ENCODE peak calls at places on chromosomes 5 and 9, in eight cellular contexts. One of them, this sample, is unnamed.

GRCh38 chr5:141811287-141812155 is 66.7 kb downstream of the PCDH1 start:
- DNase-seq in cerebellar cortex: peak
- DNase-seq in stimulated activated CD8-positive, alpha-beta memory T cell treated with anti-CD3 and anti-CD28 coated beads, Interleukin-15, amount 100 ng/mL, for 4 hours: no peak
- DNase-seq in cardiac muscle cell: no peak
- DNase-seq in HFFc6: no peak
- DNase-seq in activated naive CD8-positive, alpha-beta T cell treated with anti-CD3 and anti-CD28 coated beads, Interleukin-2, amount 50 U/mL, for 24 hours: peak
- DNase-seq in anterior cingulate cortex: peak
- DNase-seq in WERI-Rb-1: peak
- DNase-seq in this sample: peak

GRCh38 chr5:159817262-159818029 is 98.8 kb upstream of the ADRA1B start:
- DNase-seq in cerebellar cortex: no peak
- DNase-seq in stimulated activated CD8-positive, alpha-beta memory T cell treated with anti-CD3 and anti-CD28 coated beads, Interleukin-15, amount 100 ng/mL, for 4 hours: no peak
- DNase-seq in cardiac muscle cell: no peak
- DNase-seq in HFFc6: peak
- DNase-seq in activated naive CD8-positive, alpha-beta T cell treated with anti-CD3 and anti-CD28 coated beads, Interleukin-2, amount 50 U/mL, for 24 hours: no peak
- DNase-seq in anterior cingulate cortex: no peak
- DNase-seq in WERI-Rb-1: no peak
- DNase-seq in this sample: no peak

GRCh38 chr9:133809335-133809734 is 71.2 kb upstream of the SARDH start:
- DNase-seq in cerebellar cortex: no peak
- DNase-seq in stimulated activated CD8-positive, alpha-beta memory T cell treated with anti-CD3 and anti-CD28 coated beads, Interleukin-15, amount 100 ng/mL, for 4 hours: no peak
- DNase-seq in cardiac muscle cell: no peak
- DNase-seq in HFFc6: no peak
- DNase-seq in activated naive CD8-positive, alpha-beta T cell treated with anti-CD3 and anti-CD28 coated beads, Interleukin-2, amount 50 U/mL, for 24 hours: no peak
- DNase-seq in anterior cingulate cortex: no peak
- DNase-seq in WERI-Rb-1: no peak
- DNase-seq in this sample: no peak

GRCh38 chr9:71352837-71353236 is 231.4 kb upstream of the TRPM3 start:
- DNase-seq in cerebellar cortex: peak
- DNase-seq in stimulated activated CD8-positive, alpha-beta memory T cell treated with anti-CD3 and anti-CD28 coated beads, Interleukin-15, amount 100 ng/mL, for 4 hours: no peak
- DNase-seq in cardiac muscle cell: no peak
- DNase-seq in HFFc6: no peak
- DNase-seq in activated naive CD8-positive, alpha-beta T cell treated with anti-CD3 and anti-CD28 coated beads, Interleukin-2, amount 50 U/mL, for 24 hours: no peak
- DNase-seq in anterior cingulate cortex: no peak
- DNase-seq in WERI-Rb-1: no peak
- DNase-seq in this sample: no peak

GRCh38 chr5:112787261-112787660 is 49.6 kb downstream of the APC start:
- DNase-seq in cerebellar cortex: no peak
- DNase-seq in stimulated activated CD8-positive, alpha-beta memory T cell treated with anti-CD3 and anti-CD28 coated beads, Interleukin-15, amount 100 ng/mL, for 4 hours: no peak
- DNase-seq in cardiac muscle cell: no peak
- DNase-seq in HFFc6: peak
- DNase-seq in activated naive CD8-positive, alpha-beta T cell treated with anti-CD3 and anti-CD28 coated beads, Interleukin-2, amount 50 U/mL, for 24 hours: no peak
- DNase-seq in anterior cingulate cortex: no peak
- DNase-seq in WERI-Rb-1: no peak
- DNase-seq in this sample: no peak

GRCh38 chr5:64451551-64451950 is 54.3 kb upstream of the RGS7BP start:
- DNase-seq in cerebellar cortex: no peak
- DNase-seq in stimulated activated CD8-positive, alpha-beta memory T cell treated with anti-CD3 and anti-CD28 coated beads, Interleukin-15, amount 100 ng/mL, for 4 hours: no peak
- DNase-seq in cardiac muscle cell: no peak
- DNase-seq in HFFc6: no peak
- DNase-seq in activated naive CD8-positive, alpha-beta T cell treated with anti-CD3 and anti-CD28 coated beads, Interleukin-2, amount 50 U/mL, for 24 hours: no peak
- DNase-seq in anterior cingulate cortex: no peak
- DNase-seq in WERI-Rb-1: no peak
- DNase-seq in this sample: no peak

GRCh38 chr9:16126042-16126441 is 573.2 kb downstream of the CCDC171 start:
- DNase-seq in cerebellar cortex: no peak
- DNase-seq in stimulated activated CD8-positive, alpha-beta memory T cell treated with anti-CD3 and anti-CD28 coated beads, Interleukin-15, amount 100 ng/mL, for 4 hours: no peak
- DNase-seq in cardiac muscle cell: no peak
- DNase-seq in HFFc6: peak
- DNase-seq in activated naive CD8-positive, alpha-beta T cell treated with anti-CD3 and anti-CD28 coated beads, Interleukin-2, amount 50 U/mL, for 24 hours: no peak
- DNase-seq in anterior cingulate cortex: no peak
- DNase-seq in WERI-Rb-1: no peak
- DNase-seq in this sample: no peak

GRCh38 chr5:74626386-74627222 is 13.9 kb downstream of the ENC1 start:
- DNase-seq in cerebellar cortex: no peak
- DNase-seq in stimulated activated CD8-positive, alpha-beta memory T cell treated with anti-CD3 and anti-CD28 coated beads, Interleukin-15, amount 100 ng/mL, for 4 hours: no peak
- DNase-seq in cardiac muscle cell: no peak
- DNase-seq in HFFc6: no peak
- DNase-seq in activated naive CD8-positive, alpha-beta T cell treated with anti-CD3 and anti-CD28 coated beads, Interleukin-2, amount 50 U/mL, for 24 hours: no peak
- DNase-seq in anterior cingulate cortex: no peak
- DNase-seq in WERI-Rb-1: peak
- DNase-seq in this sample: no peak

GRCh38 chr9:125506045-125506444 is 201.0 kb downstream of the MAPKAP1 start:
- DNase-seq in cerebellar cortex: no peak
- DNase-seq in stimulated activated CD8-positive, alpha-beta memory T cell treated with anti-CD3 and anti-CD28 coated beads, Interleukin-15, amount 100 ng/mL, for 4 hours: no peak
- DNase-seq in cardiac muscle cell: peak
- DNase-seq in HFFc6: no peak
- DNase-seq in activated naive CD8-positive, alpha-beta T cell treated with anti-CD3 and anti-CD28 coated beads, Interleukin-2, amount 50 U/mL, for 24 hours: no peak
- DNase-seq in anterior cingulate cortex: no peak
- DNase-seq in WERI-Rb-1: no peak
- DNase-seq in this sample: no peak

GRCh38 chr5:173324115-173325001 is 3.9 kb downstream of the STC2 start:
- DNase-seq in cerebellar cortex: no peak
- DNase-seq in stimulated activated CD8-positive, alpha-beta memory T cell treated with anti-CD3 and anti-CD28 coated beads, Interleukin-15, amount 100 ng/mL, for 4 hours: no peak
- DNase-seq in cardiac muscle cell: peak
- DNase-seq in HFFc6: peak
- DNase-seq in activated naive CD8-positive, alpha-beta T cell treated with anti-CD3 and anti-CD28 coated beads, Interleukin-2, amount 50 U/mL, for 24 hours: no peak
- DNase-seq in anterior cingulate cortex: peak
- DNase-seq in WERI-Rb-1: no peak
- DNase-seq in this sample: peak

GRCh38 chr9:95049761-95050160 is 267.7 kb downstream of the FANCC start:
- DNase-seq in cerebellar cortex: no peak
- DNase-seq in stimulated activated CD8-positive, alpha-beta memory T cell treated with anti-CD3 and anti-CD28 coated beads, Interleukin-15, amount 100 ng/mL, for 4 hours: no peak
- DNase-seq in cardiac muscle cell: peak
- DNase-seq in HFFc6: no peak
- DNase-seq in activated naive CD8-positive, alpha-beta T cell treated with anti-CD3 and anti-CD28 coated beads, Interleukin-2, amount 50 U/mL, for 24 hours: no peak
- DNase-seq in anterior cingulate cortex: no peak
- DNase-seq in WERI-Rb-1: no peak
- DNase-seq in this sample: no peak

GRCh38 chr5:127369772-127370171 is 79.2 kb downstream of the MEGF10 start:
- DNase-seq in cerebellar cortex: no peak
- DNase-seq in stimulated activated CD8-positive, alpha-beta memory T cell treated with anti-CD3 and anti-CD28 coated beads, Interleukin-15, amount 100 ng/mL, for 4 hours: no peak
- DNase-seq in cardiac muscle cell: no peak
- DNase-seq in HFFc6: no peak
- DNase-seq in activated naive CD8-positive, alpha-beta T cell treated with anti-CD3 and anti-CD28 coated beads, Interleukin-2, amount 50 U/mL, for 24 hours: no peak
- DNase-seq in anterior cingulate cortex: no peak
- DNase-seq in WERI-Rb-1: peak
- DNase-seq in this sample: no peak